ENCODE peak calls at places on chromosome 4, in seven cellular contexts. Y, S, B, C, N, O and F are unnamed samples.

GRCh38 chr4:145882594-145882993 is 56.0 kb downstream of the ZNF827 start:
- DNase-seq in B (no peak), N (no peak), O (no peak), S (no peak), C (no peak), Y (no peak), F (no peak)

GRCh38 chr4:5224340-5224739 is 173.1 kb downstream of the STK32B start:
- DNase-seq in O (no peak), B (no peak), Y (no peak), C (no peak), S (no peak), N (no peak), F (no peak)

GRCh38 chr4:157121396-157121795 is 45.4 kb downstream of the GLRB start:
- DNase-seq in C (no peak), S (peak), N (no peak), O (no peak), Y (no peak), B (no peak), F (no peak)

GRCh38 chr4:141215972-141216761 is 4.5 kb upstream of the ZNF330 start:
- DNase-seq in B (no peak), O (no peak), N (no peak), S (no peak), C (no peak), Y (no peak), F (no peak)

GRCh38 chr4:25567253-25567652 is 88.4 kb upstream of the SLC34A2 start:
- DNase-seq in O (no peak), S (no peak), N (no peak), Y (no peak), C (no peak), B (no peak), F (no peak)

GRCh38 chr4:108762559-108763225 is at the start of gene ETNPPL:
- DNase-seq in S (no peak), N (peak), C (no peak), O (no peak), Y (peak), B (no peak), F (no peak)

GRCh38 chr4:11592276-11592675 is 163.6 kb upstream of the HS3ST1 start:
- DNase-seq in Y (no peak), C (no peak), S (no peak), N (no peak), O (no peak), B (no peak), F (no peak)

GRCh38 chr4:173370130-173370476 is 651 bp upstream of the SAP30 start:
- DNase-seq in B (peak), S (no peak), O (peak), Y (no peak), N (no peak), C (peak), F (peak)

GRCh38 chr4:2322227-2322626 is 60.3 kb upstream of the MXD4 start:
- DNase-seq in N (no peak), C (no peak), B (no peak), Y (no peak), S (no peak), O (peak), F (no peak)

GRCh38 chr4:122341906-122342305 is 36.9 kb upstream of the ADAD1 start:
- DNase-seq in O (no peak), S (no peak), N (peak), C (no peak), Y (peak), B (no peak), F (no peak)

GRCh38 chr4:21469438-21470032 is 479.0 kb downstream of the KCNIP4 start:
- DNase-seq in N (peak), B (no peak), Y (no peak), C (no peak), S (no peak), O (no peak), F (no peak)

GRCh38 chr4:119785963-119786362 is 157.4 kb upstream of the PDE5A start:
- DNase-seq in N (peak), B (no peak), C (no peak), O (no peak), Y (peak), S (no peak), F (no peak)
- TF ChIP-seq CTCF in N (peak), B (peak), C (no peak), O (peak), Y (peak), S (peak), F (no peak)

GRCh38 chr4:74790652-74791051 is 3.7 kb downstream of the BTC start:
- DNase-seq in C (no peak), O (no peak), Y (no peak), B (no peak), S (no peak), N (no peak), F (no peak)

GRCh38 chr4:74789518-74789917 is 4.8 kb downstream of the BTC start:
- DNase-seq in Y (no peak), S (no peak), N (no peak), C (no peak), B (no peak), O (no peak), F (no peak)

GRCh38 chr4:74794341-74794801 is at the start of gene BTC:
- DNase-seq in N (peak), Y (peak), C (no peak), O (no peak), S (no peak), B (peak), F (peak)

GRCh38 chr4:74796631-74797030 is 2.3 kb upstream of the BTC start:
- DNase-seq in S (no peak), Y (no peak), C (no peak), N (no peak), O (no peak), B (no peak), F (no peak)

GRCh38 chr4:74793757-74794340 is 474 bp downstream of the BTC start:
- DNase-seq in S (no peak), B (peak), O (no peak), C (no peak), Y (peak), N (peak), F (no peak)
- TF ChIP-seq CTCF in S (peak), B (no peak), O (peak), C (peak), Y (no peak), N (peak), F (no peak)

DNA sequence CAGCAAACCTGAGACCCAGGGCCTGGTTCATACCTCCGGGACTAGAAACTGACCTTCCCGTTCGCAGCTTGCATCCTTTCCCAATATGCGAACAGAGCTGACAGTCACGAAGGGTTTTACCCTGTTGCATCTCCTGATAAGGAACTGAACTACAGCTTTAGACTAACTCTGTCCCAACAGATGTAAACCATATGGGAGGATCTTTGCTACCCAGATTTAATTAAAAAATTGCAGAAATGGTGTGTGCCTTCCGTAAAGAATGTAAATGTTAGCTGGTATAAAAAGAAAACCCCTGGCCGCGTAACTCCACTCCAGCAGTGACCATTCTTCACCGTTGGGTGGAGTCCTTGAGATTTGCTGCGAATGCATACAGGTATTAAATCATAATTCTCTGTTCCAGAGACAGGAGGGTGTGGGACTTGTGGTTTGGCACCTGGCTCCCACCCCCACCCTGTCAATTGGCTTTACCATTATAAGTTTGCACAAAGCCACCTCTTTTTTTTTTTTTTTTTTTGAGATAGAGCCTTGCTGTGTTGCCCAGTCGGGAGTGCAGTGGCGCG is 40.6 kb upstream of the SORCS2 start:
- DNase-seq in Y (no peak), C (no peak), O (no peak), B (no peak), N (peak), S (no peak), F (no peak)
- TF ChIP-seq CTCF in Y (no peak), C (no peak), O (peak), B (no peak), N (peak), S (peak), F (no peak)

GRCh38 chr4:153232768-153233167 is 28.5 kb downstream of the TRIM2 start:
- DNase-seq in S (no peak), B (peak), N (peak), C (no peak), Y (peak), O (no peak), F (no peak)
- TF ChIP-seq CTCF in S (peak), B (peak), N (peak), C (no peak), Y (no peak), O (no peak), F (no peak)

GRCh38 chr4:8818063-8818881 is 53.4 kb downstream of the HMX1 start:
- DNase-seq in O (no peak), C (no peak), Y (no peak), N (no peak), S (no peak), B (no peak), F (peak)

GRCh38 chr4:8821151-8821950 is 50.3 kb downstream of the HMX1 start:
- DNase-seq in O (no peak), C (no peak), Y (no peak), B (no peak), N (no peak), S (no peak), F (peak)

GRCh38 chr4:8819019-8819418 is 52.6 kb downstream of the HMX1 start:
- DNase-seq in O (no peak), C (no peak), B (no peak), N (no peak), S (no peak), Y (no peak), F (no peak)

GRCh38 chr4:8820178-8821102 is 51.2 kb downstream of the HMX1 start:
- DNase-seq in Y (no peak), C (no peak), S (no peak), B (no peak), N (no peak), O (no peak), F (peak)

GRCh38 chr4:8819421-8820177 is 52.0 kb downstream of the HMX1 start:
- DNase-seq in O (no peak), B (peak), C (no peak), Y (no peak), N (no peak), S (no peak), F (peak)
- TF ChIP-seq CTCF in O (no peak), B (no peak), C (no peak), Y (no peak), N (peak), S (no peak), F (no peak)

GRCh38 chr4:80180743-80181142 is 16.6 kb upstream of the PRDM8 start:
- DNase-seq in N (peak), Y (no peak), B (no peak), S (no peak), C (no peak), O (no peak), F (no peak)

GRCh38 chr4:80183196-80184052 is 13.9 kb upstream of the PRDM8 start:
- DNase-seq in S (no peak), O (peak), N (no peak), C (no peak), B (no peak), Y (no peak), F (no peak)

GRCh38 chr4:80182237-80182866 is 15.0 kb upstream of the PRDM8 start:
- DNase-seq in O (no peak), N (no peak), S (no peak), C (no peak), B (no peak), Y (no peak), F (no peak)

GRCh38 chr4:80178964-80179363 is 18.3 kb upstream of the PRDM8 start:
- DNase-seq in N (no peak), B (no peak), C (no peak), S (no peak), Y (no peak), O (no peak), F (no peak)

DNA sequence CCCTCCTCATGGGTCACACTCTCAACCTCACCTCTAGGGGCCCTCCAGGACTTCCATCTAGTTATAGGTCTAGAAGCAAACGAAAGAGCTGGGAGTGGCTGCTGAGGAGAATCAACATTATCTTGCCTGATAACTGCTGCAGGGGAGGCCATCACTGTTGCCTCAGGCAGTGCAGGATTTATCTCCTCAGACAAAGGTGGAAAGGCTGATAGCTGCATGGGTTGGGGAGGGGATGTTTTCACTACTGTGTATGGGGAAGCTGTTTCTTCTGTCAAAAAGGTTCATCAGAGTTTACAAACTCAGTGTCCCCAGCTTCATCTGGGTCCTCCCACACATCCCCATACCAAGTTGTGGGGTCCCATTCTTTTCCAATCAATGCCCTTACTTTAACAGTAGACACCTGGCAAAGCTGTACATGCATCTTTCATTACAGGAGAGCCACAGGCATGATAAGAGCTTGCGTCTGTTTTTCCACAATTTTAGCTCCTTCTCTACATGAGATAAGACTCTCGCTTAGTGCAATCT is 17.6 kb upstream of the PRDM8 start:
- DNase-seq in O (no peak), C (no peak), N (no peak), Y (no peak), S (no peak), B (no peak), F (no peak)
- TF ChIP-seq CTCF in O (no peak), C (no peak), N (no peak), Y (no peak), S (no peak), B (no peak), F (no peak)